ENCODE peak calls at places on chromosomes 3 and 15, in nine cellular contexts. One of them, this sample, is unnamed. For H3K4me1, the result is how much of the 10 kb centered on the place peaks cover.

GRCh38 chr3:31235062-31235704 is 297.5 kb upstream of the STT3B start:
- DNase-seq in transverse colon: no peak
- DNase-seq in aorta: no peak
- DNase-seq in ascending aorta: no peak
- DNase-seq in neuronal stem cell: no peak
- DNase-seq in CD8-positive, alpha-beta memory T cell: no peak
- DNase-seq in heart left ventricle: no peak
- DNase-seq in naive thymus-derived CD4-positive, alpha-beta T cell: no peak
- DNase-seq in CD4-positive, CD25-positive, alpha-beta regulatory T cell: no peak
- DNase-seq in this sample: no peak

GRCh38 chr15:45112143-45112591 is 1.8 kb downstream of the DUOX2 start:
- DNase-seq in transverse colon: no peak
- DNase-seq in aorta: peak
- DNase-seq in ascending aorta: no peak
- DNase-seq in neuronal stem cell: no peak
- DNase-seq in CD8-positive, alpha-beta memory T cell: no peak
- DNase-seq in heart left ventricle: no peak
- DNase-seq in naive thymus-derived CD4-positive, alpha-beta T cell: no peak
- DNase-seq in CD4-positive, CD25-positive, alpha-beta regulatory T cell: no peak
- DNase-seq in this sample: no peak

GRCh38 chr3:113111308-113111707 is 100.0 kb upstream of the BOC start:
- DNase-seq in transverse colon: no peak
- DNase-seq in aorta: no peak
- DNase-seq in ascending aorta: no peak
- DNase-seq in neuronal stem cell: no peak
- DNase-seq in CD8-positive, alpha-beta memory T cell: no peak
- DNase-seq in heart left ventricle: no peak
- DNase-seq in naive thymus-derived CD4-positive, alpha-beta T cell: no peak
- DNase-seq in CD4-positive, CD25-positive, alpha-beta regulatory T cell: no peak
- DNase-seq in this sample: no peak

GRCh38 chr15:25981114-25981513 is 118.0 kb upstream of the ATP10A start:
- DNase-seq in transverse colon: no peak
- DNase-seq in aorta: no peak
- DNase-seq in ascending aorta: no peak
- DNase-seq in neuronal stem cell: no peak
- DNase-seq in CD8-positive, alpha-beta memory T cell: no peak
- DNase-seq in heart left ventricle: no peak
- DNase-seq in naive thymus-derived CD4-positive, alpha-beta T cell: no peak
- DNase-seq in CD4-positive, CD25-positive, alpha-beta regulatory T cell: no peak
- DNase-seq in this sample: no peak

GRCh38 chr3:33115024-33115768 is 1.4 kb downstream of the CRTAP start:
- DNase-seq in transverse colon: peak
- DNase-seq in aorta: peak
- DNase-seq in ascending aorta: peak
- DNase-seq in neuronal stem cell: peak
- DNase-seq in CD8-positive, alpha-beta memory T cell: no peak
- DNase-seq in heart left ventricle: peak
- DNase-seq in naive thymus-derived CD4-positive, alpha-beta T cell: no peak
- DNase-seq in CD4-positive, CD25-positive, alpha-beta regulatory T cell: no peak
- DNase-seq in this sample: no peak

GRCh38 chr3:122356402-122356801 is 26.6 kb downstream of the MIX23 start:
- DNase-seq in transverse colon: peak
- DNase-seq in aorta: no peak
- DNase-seq in ascending aorta: no peak
- DNase-seq in neuronal stem cell: peak
- DNase-seq in CD8-positive, alpha-beta memory T cell: no peak
- DNase-seq in heart left ventricle: no peak
- DNase-seq in naive thymus-derived CD4-positive, alpha-beta T cell: peak
- DNase-seq in CD4-positive, CD25-positive, alpha-beta regulatory T cell: no peak
- DNase-seq in this sample: no peak

GRCh38 chr3:57078366-57079220 is 18.1 kb downstream of the SPATA12 start:
- DNase-seq in transverse colon: peak
- DNase-seq in aorta: peak
- DNase-seq in ascending aorta: no peak
- DNase-seq in neuronal stem cell: no peak
- DNase-seq in CD8-positive, alpha-beta memory T cell: no peak
- DNase-seq in heart left ventricle: peak
- DNase-seq in naive thymus-derived CD4-positive, alpha-beta T cell: peak
- DNase-seq in CD4-positive, CD25-positive, alpha-beta regulatory T cell: no peak
- DNase-seq in this sample: no peak

GRCh38 chr3:38138347-38139190 is at the start of gene MYD88:
- DNase-seq in transverse colon: peak
- DNase-seq in aorta: peak
- DNase-seq in ascending aorta: peak
- DNase-seq in neuronal stem cell: peak
- DNase-seq in CD8-positive, alpha-beta memory T cell: peak
- DNase-seq in heart left ventricle: peak
- DNase-seq in naive thymus-derived CD4-positive, alpha-beta T cell: peak
- DNase-seq in CD4-positive, CD25-positive, alpha-beta regulatory T cell: peak
- DNase-seq in this sample: peak

GRCh38 chr3:95626107-95626506 is 1188.3 kb upstream of the EPHA6 start:
- DNase-seq in transverse colon: no peak
- DNase-seq in aorta: no peak
- DNase-seq in ascending aorta: no peak
- DNase-seq in neuronal stem cell: no peak
- DNase-seq in CD8-positive, alpha-beta memory T cell: no peak
- DNase-seq in heart left ventricle: no peak
- DNase-seq in naive thymus-derived CD4-positive, alpha-beta T cell: no peak
- DNase-seq in CD4-positive, CD25-positive, alpha-beta regulatory T cell: no peak
- DNase-seq in this sample: no peak

GRCh38 chr3:160665784-160666526 is 11.0 kb upstream of the ARL14 start:
- DNase-seq in transverse colon: peak
- DNase-seq in aorta: no peak
- DNase-seq in ascending aorta: no peak
- DNase-seq in neuronal stem cell: no peak
- DNase-seq in CD8-positive, alpha-beta memory T cell: no peak
- DNase-seq in heart left ventricle: no peak
- DNase-seq in naive thymus-derived CD4-positive, alpha-beta T cell: no peak
- DNase-seq in CD4-positive, CD25-positive, alpha-beta regulatory T cell: no peak
- DNase-seq in this sample: no peak

GRCh38 chr3:197552198-197552597 is 3.6 kb downstream of the BDH1 start:
- DNase-seq in transverse colon: no peak
- DNase-seq in aorta: no peak
- DNase-seq in ascending aorta: no peak
- DNase-seq in neuronal stem cell: no peak
- DNase-seq in CD8-positive, alpha-beta memory T cell: no peak
- DNase-seq in heart left ventricle: no peak
- DNase-seq in naive thymus-derived CD4-positive, alpha-beta T cell: no peak
- DNase-seq in CD4-positive, CD25-positive, alpha-beta regulatory T cell: no peak
- DNase-seq in this sample: no peak

GRCh38 chr15:89462198-89462912 is 34.0 kb downstream of the RHCG start:
- DNase-seq in transverse colon: no peak
- DNase-seq in aorta: peak
- DNase-seq in ascending aorta: no peak
- DNase-seq in neuronal stem cell: no peak
- DNase-seq in CD8-positive, alpha-beta memory T cell: no peak
- DNase-seq in heart left ventricle: no peak
- DNase-seq in naive thymus-derived CD4-positive, alpha-beta T cell: no peak
- DNase-seq in CD4-positive, CD25-positive, alpha-beta regulatory T cell: no peak
- DNase-seq in this sample: no peak

GRCh38 chr3:55790596-55791350 is 303.7 kb upstream of the WNT5A start:
- DNase-seq in transverse colon: no peak
- DNase-seq in aorta: no peak
- DNase-seq in ascending aorta: no peak
- DNase-seq in neuronal stem cell: no peak
- DNase-seq in CD8-positive, alpha-beta memory T cell: no peak
- DNase-seq in heart left ventricle: no peak
- DNase-seq in naive thymus-derived CD4-positive, alpha-beta T cell: no peak
- DNase-seq in CD4-positive, CD25-positive, alpha-beta regulatory T cell: no peak
- DNase-seq in this sample: no peak

GRCh38 chr15:88083828-88084760 is 172.4 kb downstream of the NTRK3 start:
- DNase-seq in transverse colon: no peak
- DNase-seq in aorta: no peak
- DNase-seq in ascending aorta: no peak
- DNase-seq in neuronal stem cell: no peak
- DNase-seq in CD8-positive, alpha-beta memory T cell: no peak
- DNase-seq in heart left ventricle: no peak
- DNase-seq in naive thymus-derived CD4-positive, alpha-beta T cell: no peak
- DNase-seq in CD4-positive, CD25-positive, alpha-beta regulatory T cell: no peak
- DNase-seq in this sample: no peak

GRCh38 chr3:136193273-136194043 is 2.7 kb downstream of the MSL2 start:
- DNase-seq in transverse colon: no peak
- DNase-seq in aorta: no peak
- DNase-seq in ascending aorta: no peak
- DNase-seq in neuronal stem cell: no peak
- DNase-seq in CD8-positive, alpha-beta memory T cell: no peak
- DNase-seq in heart left ventricle: no peak
- DNase-seq in naive thymus-derived CD4-positive, alpha-beta T cell: no peak
- DNase-seq in CD4-positive, CD25-positive, alpha-beta regulatory T cell: no peak
- DNase-seq in this sample: no peak

DNA sequence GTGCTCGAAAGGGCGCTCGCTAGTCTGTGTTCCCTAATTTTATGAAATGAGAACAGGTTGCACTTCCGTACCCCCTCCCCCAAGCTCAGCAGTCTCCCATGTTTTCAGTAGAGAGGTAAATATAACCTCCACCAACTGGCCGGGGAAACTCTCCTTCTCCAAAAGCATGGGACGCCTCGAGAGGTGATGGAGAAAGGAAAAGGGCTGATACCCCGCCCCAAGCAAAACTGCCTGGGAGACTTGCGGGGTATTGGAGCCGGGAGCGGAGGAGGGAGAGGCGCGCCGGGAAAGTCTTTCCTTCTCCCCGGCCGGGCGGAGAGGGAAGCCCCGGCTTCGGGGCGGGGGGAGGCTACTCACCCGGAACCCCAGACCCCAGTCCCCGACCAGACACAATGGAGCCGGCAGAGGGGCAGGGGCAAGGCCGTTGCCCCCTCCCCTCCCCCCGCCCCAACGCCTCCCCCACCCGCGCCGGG is 583 bp downstream of the DCUN1D1 start:
- DNase-seq in transverse colon: peak
- DNase-seq in aorta: no peak
- DNase-seq in ascending aorta: no peak
- DNase-seq in neuronal stem cell: peak
- DNase-seq in CD8-positive, alpha-beta memory T cell: peak
- DNase-seq in heart left ventricle: no peak
- DNase-seq in naive thymus-derived CD4-positive, alpha-beta T cell: peak
- DNase-seq in CD4-positive, CD25-positive, alpha-beta regulatory T cell: peak
- DNase-seq in this sample: no peak
- H3K4me1 ChIP-seq in transverse colon: under half
- H3K4me1 ChIP-seq in aorta: under half
- H3K4me1 ChIP-seq in ascending aorta: under half
- H3K4me1 ChIP-seq in neuronal stem cell: under half
- H3K4me1 ChIP-seq in CD8-positive, alpha-beta memory T cell: under half
- H3K4me1 ChIP-seq in heart left ventricle: under half
- H3K4me1 ChIP-seq in naive thymus-derived CD4-positive, alpha-beta T cell: under half
- H3K4me1 ChIP-seq in CD4-positive, CD25-positive, alpha-beta regulatory T cell: under half
- H3K4me1 ChIP-seq in this sample: under half

GRCh38 chr3:169348981-169349942 is 314.2 kb downstream of the MECOM start:
- DNase-seq in transverse colon: no peak
- DNase-seq in aorta: no peak
- DNase-seq in ascending aorta: no peak
- DNase-seq in neuronal stem cell: no peak
- DNase-seq in CD8-positive, alpha-beta memory T cell: no peak
- DNase-seq in heart left ventricle: no peak
- DNase-seq in naive thymus-derived CD4-positive, alpha-beta T cell: no peak
- DNase-seq in CD4-positive, CD25-positive, alpha-beta regulatory T cell: no peak
- DNase-seq in this sample: no peak
- H3K4me3 ChIP-seq in transverse colon: no peak
- H3K4me3 ChIP-seq in aorta: no peak
- H3K4me3 ChIP-seq in ascending aorta: no peak
- H3K4me3 ChIP-seq in neuronal stem cell: no peak
- H3K4me3 ChIP-seq in CD8-positive, alpha-beta memory T cell: no peak
- H3K4me3 ChIP-seq in heart left ventricle: no peak
- H3K4me3 ChIP-seq in naive thymus-derived CD4-positive, alpha-beta T cell: no peak
- H3K4me3 ChIP-seq in CD4-positive, CD25-positive, alpha-beta regulatory T cell: no peak
- H3K4me3 ChIP-seq in this sample: no peak

GRCh38 chr3:7632305-7632704 is 771.4 kb downstream of the GRM7 start:
- DNase-seq in transverse colon: no peak
- DNase-seq in aorta: no peak
- DNase-seq in ascending aorta: no peak
- DNase-seq in neuronal stem cell: no peak
- DNase-seq in CD8-positive, alpha-beta memory T cell: no peak
- DNase-seq in heart left ventricle: no peak
- DNase-seq in naive thymus-derived CD4-positive, alpha-beta T cell: no peak
- DNase-seq in CD4-positive, CD25-positive, alpha-beta regulatory T cell: no peak
- DNase-seq in this sample: no peak

GRCh38 chr3:7630351-7630911 is 769.5 kb downstream of the GRM7 start:
- DNase-seq in transverse colon: no peak
- DNase-seq in aorta: no peak
- DNase-seq in ascending aorta: no peak
- DNase-seq in neuronal stem cell: no peak
- DNase-seq in CD8-positive, alpha-beta memory T cell: no peak
- DNase-seq in heart left ventricle: no peak
- DNase-seq in naive thymus-derived CD4-positive, alpha-beta T cell: no peak
- DNase-seq in CD4-positive, CD25-positive, alpha-beta regulatory T cell: no peak
- DNase-seq in this sample: no peak

GRCh38 chr3:7630925-7631324 is 770.0 kb downstream of the GRM7 start:
- DNase-seq in transverse colon: peak
- DNase-seq in aorta: peak
- DNase-seq in ascending aorta: no peak
- DNase-seq in neuronal stem cell: no peak
- DNase-seq in CD8-positive, alpha-beta memory T cell: no peak
- DNase-seq in heart left ventricle: no peak
- DNase-seq in naive thymus-derived CD4-positive, alpha-beta T cell: no peak
- DNase-seq in CD4-positive, CD25-positive, alpha-beta regulatory T cell: no peak
- DNase-seq in this sample: no peak
- H3K4me1 ChIP-seq in transverse colon: under half
- H3K4me1 ChIP-seq in aorta: under half
- H3K4me1 ChIP-seq in ascending aorta: under half
- H3K4me1 ChIP-seq in neuronal stem cell: under half
- H3K4me1 ChIP-seq in CD8-positive, alpha-beta memory T cell: under half
- H3K4me1 ChIP-seq in heart left ventricle: under half
- H3K4me1 ChIP-seq in naive thymus-derived CD4-positive, alpha-beta T cell: under half
- H3K4me1 ChIP-seq in CD4-positive, CD25-positive, alpha-beta regulatory T cell: under half
- H3K4me1 ChIP-seq in this sample: under half

DNA sequence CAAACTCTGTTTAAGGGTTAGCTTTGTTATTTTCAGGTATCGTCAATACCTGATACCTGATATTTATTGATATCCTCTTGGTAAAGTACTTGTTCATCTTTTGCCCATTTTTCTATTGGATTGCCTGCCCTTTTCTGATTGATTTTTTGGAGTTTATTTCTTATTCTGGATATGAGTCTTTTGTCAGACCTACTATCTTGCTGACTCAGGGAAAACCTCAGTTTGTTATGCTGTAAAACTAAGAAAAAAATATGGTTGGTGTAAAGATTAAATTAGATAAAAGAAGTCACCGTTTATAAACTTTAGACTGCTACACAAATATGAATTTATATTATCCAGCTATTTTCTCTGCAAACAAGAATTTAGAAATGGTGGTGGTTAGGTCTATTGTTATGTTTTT is 65.9 kb downstream of the CHRNA7 start:
- DNase-seq in transverse colon: no peak
- DNase-seq in aorta: no peak
- DNase-seq in ascending aorta: no peak
- DNase-seq in neuronal stem cell: no peak
- DNase-seq in CD8-positive, alpha-beta memory T cell: no peak
- DNase-seq in heart left ventricle: no peak
- DNase-seq in naive thymus-derived CD4-positive, alpha-beta T cell: no peak
- DNase-seq in CD4-positive, CD25-positive, alpha-beta regulatory T cell: no peak
- DNase-seq in this sample: no peak
- H3K4me3 ChIP-seq in transverse colon: no peak
- H3K4me3 ChIP-seq in aorta: no peak
- H3K4me3 ChIP-seq in ascending aorta: no peak
- H3K4me3 ChIP-seq in neuronal stem cell: no peak
- H3K4me3 ChIP-seq in CD8-positive, alpha-beta memory T cell: no peak
- H3K4me3 ChIP-seq in heart left ventricle: no peak
- H3K4me3 ChIP-seq in naive thymus-derived CD4-positive, alpha-beta T cell: no peak
- H3K4me3 ChIP-seq in CD4-positive, CD25-positive, alpha-beta regulatory T cell: no peak
- H3K4me3 ChIP-seq in this sample: no peak

GRCh38 chr15:70490838-70491155 is 272.6 kb downstream of the UACA start:
- DNase-seq in transverse colon: no peak
- DNase-seq in aorta: no peak
- DNase-seq in ascending aorta: no peak
- DNase-seq in neuronal stem cell: no peak
- DNase-seq in CD8-positive, alpha-beta memory T cell: no peak
- DNase-seq in heart left ventricle: no peak
- DNase-seq in naive thymus-derived CD4-positive, alpha-beta T cell: no peak
- DNase-seq in CD4-positive, CD25-positive, alpha-beta regulatory T cell: no peak
- DNase-seq in this sample: no peak
- H3K4me1 ChIP-seq in transverse colon: under half
- H3K4me1 ChIP-seq in aorta: under half
- H3K4me1 ChIP-seq in ascending aorta: under half
- H3K4me1 ChIP-seq in neuronal stem cell: under half
- H3K4me1 ChIP-seq in CD8-positive, alpha-beta memory T cell: half or more
- H3K4me1 ChIP-seq in heart left ventricle: under half
- H3K4me1 ChIP-seq in naive thymus-derived CD4-positive, alpha-beta T cell: half or more
- H3K4me1 ChIP-seq in CD4-positive, CD25-positive, alpha-beta regulatory T cell: under half
- H3K4me1 ChIP-seq in this sample: under half

This sample was measured in esophagus squamous epithelium.